ENCODE peak calls at places on chromosome 10, in six cellular contexts. H is GM23338, O is left lung, I is dorsolateral prefrontal cortex, S is mammary epithelial cell, P is fibroblast of lung. Z is an unnamed sample.

GRCh38 chr10:130040351-130040750 is 70.3 kb downstream of the C10orf143 start:
- DNase-seq in H (no peak), O (peak; percentile 66), I (no peak), S (no peak), P (no peak), Z (no peak)

GRCh38 chr10:69866688-69867461 is 65.2 kb downstream of the COL13A1 start:
- DNase-seq in H (peak; percentile 78), O (no peak), I (no peak), S (peak; percentile 78), P (peak; percentile 76), Z (no peak)

GRCh38 chr10:118173326-118173725 is 126.6 kb upstream of the RAB11FIP2 start:
- DNase-seq in H (no peak), O (no peak), I (no peak), S (no peak), P (no peak), Z (no peak)

GRCh38 chr10:130764651-130765050 is 546.9 kb downstream of the TCERG1L start:
- DNase-seq in H (no peak), O (peak; percentile 73), I (no peak), S (no peak), P (no peak), Z (no peak)

GRCh38 chr10:33776419-33776818 is 442.0 kb upstream of the NRP1 start:
- DNase-seq in H (no peak), O (no peak), I (no peak), S (no peak), P (no peak), Z (no peak)

GRCh38 chr10:112524637-112525036 is 77.6 kb downstream of the VTI1A start:
- DNase-seq in H (no peak), O (no peak), I (no peak), S (no peak), P (no peak), Z (no peak)

GRCh38 chr10:129884390-129884779 is 79.7 kb downstream of the EBF3 start:
- DNase-seq in H (no peak), O (peak; percentile 38), I (no peak), S (no peak), P (no peak), Z (no peak)

GRCh38 chr10:129689681-129690080 is 222.6 kb downstream of the MGMT start:
- DNase-seq in H (no peak), O (no peak), I (no peak), S (peak; percentile 68), P (no peak), Z (no peak)

GRCh38 chr10:104337985-104338735 is at the start of gene ITPRIP:
- DNase-seq in H (peak; percentile 74), O (peak; percentile 90), I (peak; percentile 69), S (peak; percentile 82), P (peak; percentile 92), Z (peak; percentile 62)

GRCh38 chr10:45160266-45160665 is 155.1 kb downstream of the OR13A1 start:
- DNase-seq in H (no peak), O (no peak), I (no peak), S (peak; percentile 96), P (peak; percentile 68), Z (no peak)

GRCh38 chr10:47336387-47337134 is 11.6 kb upstream of the RBP3 start:
- DNase-seq in H (no peak), O (peak; percentile 47), I (peak; percentile 15), S (no peak), P (peak; percentile 19), Z (no peak)

GRCh38 chr10:114893248-114893647 is 44.7 kb upstream of the TRUB1 start:
- DNase-seq in H (no peak), O (no peak), I (no peak), S (no peak), P (peak; percentile 11), Z (no peak)

GRCh38 chr10:49001861-49002675 is 62.4 kb upstream of the LRRC18 start:
- DNase-seq in H (no peak), O (no peak), I (no peak), S (no peak), P (no peak), Z (no peak)

GRCh38 chr10:118835682-118836326 is 81.0 kb upstream of the CACUL1 start:
- DNase-seq in H (no peak), O (no peak), I (no peak), S (peak; percentile 96), P (no peak), Z (no peak)

GRCh38 chr10:70898687-70899086 is 10.3 kb upstream of the PCBD1 start:
- DNase-seq in H (no peak), O (no peak), I (no peak), S (no peak), P (no peak), Z (no peak)

GRCh38 chr10:29736325-29737208 is 101.8 kb upstream of the SVIL start:
- DNase-seq in H (peak; percentile 72), O (peak; percentile 91), I (peak; percentile 45), S (peak; percentile 61), P (peak; percentile 59), Z (no peak)

GRCh38 chr10:99172130-99172738 is 63.4 kb downstream of the HPSE2 start:
- DNase-seq in H (peak; percentile 79), O (no peak), I (no peak), S (peak; percentile 29), P (peak; percentile 78), Z (no peak)

GRCh38 chr10:63120554-63120953 is 12.6 kb upstream of the NRBF2 start:
- DNase-seq in H (no peak), O (no peak), I (no peak), S (peak; percentile 38), P (peak; percentile 97), Z (no peak)

GRCh38 chr10:7908541-7909210 is 90.4 kb downstream of the TAF3 start:
- DNase-seq in H (no peak), O (no peak), I (no peak), S (no peak), P (no peak), Z (no peak)

GRCh38 chr10:102231357-102232318 is 5.5 kb downstream of the ELOVL3 start:
- DNase-seq in H (peak; percentile 85), O (peak; percentile 92), I (no peak), S (no peak), P (no peak), Z (peak; percentile 58)

GRCh38 chr10:132507467-132507955 is 30.1 kb upstream of the INPP5A start:
- DNase-seq in H (no peak), O (peak; percentile 18), I (peak; percentile 27), S (no peak), P (no peak), Z (no peak)

GRCh38 chr10:91088300-91089140 is 131.9 kb upstream of the PCGF5 start:
- DNase-seq in H (peak; percentile 23), O (no peak), I (no peak), S (peak; percentile 4), P (peak; percentile 41), Z (no peak)

GRCh38 chr10:101441539-101442455 is 87.8 kb downstream of the BTRC start:
- DNase-seq in H (peak; percentile 81), O (no peak), I (no peak), S (peak; percentile 67), P (peak; percentile 79), Z (no peak)

GRCh38 chr10:17265468-17265867 is 37.4 kb downstream of the VIM start:
- DNase-seq in H (no peak), O (no peak), I (no peak), S (peak; percentile 73), P (no peak), Z (no peak)

DNA sequence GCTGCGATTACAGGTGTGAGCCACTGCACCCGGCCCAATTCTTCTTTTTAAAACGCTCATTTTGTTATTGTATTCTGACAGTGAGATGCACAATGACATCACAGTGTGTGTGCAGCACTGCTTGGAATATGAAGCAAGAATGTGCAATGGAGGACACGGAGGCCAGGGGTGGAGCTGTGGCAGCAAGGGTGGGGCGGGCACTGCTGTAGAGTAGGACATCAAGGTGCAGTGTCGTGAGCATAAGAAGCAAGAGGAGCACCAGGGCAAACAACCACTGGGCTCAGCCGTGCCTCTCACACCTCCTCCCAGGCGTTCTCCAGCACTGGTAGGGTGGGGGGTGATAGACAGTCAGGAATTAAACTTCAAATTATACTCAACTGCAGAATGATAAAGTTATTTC is 26.8 kb upstream of the GRID1 start:
- DNase-seq in H (no peak), O (no peak), I (no peak), S (no peak), P (no peak), Z (no peak)
- H3K27ac ChIP-seq in H (no peak overlapping the region), O (no peak overlapping the region), I (no peak overlapping the region), S (no peak overlapping the region), P (no peak overlapping the region), Z (no peak overlapping the region)

DNA sequence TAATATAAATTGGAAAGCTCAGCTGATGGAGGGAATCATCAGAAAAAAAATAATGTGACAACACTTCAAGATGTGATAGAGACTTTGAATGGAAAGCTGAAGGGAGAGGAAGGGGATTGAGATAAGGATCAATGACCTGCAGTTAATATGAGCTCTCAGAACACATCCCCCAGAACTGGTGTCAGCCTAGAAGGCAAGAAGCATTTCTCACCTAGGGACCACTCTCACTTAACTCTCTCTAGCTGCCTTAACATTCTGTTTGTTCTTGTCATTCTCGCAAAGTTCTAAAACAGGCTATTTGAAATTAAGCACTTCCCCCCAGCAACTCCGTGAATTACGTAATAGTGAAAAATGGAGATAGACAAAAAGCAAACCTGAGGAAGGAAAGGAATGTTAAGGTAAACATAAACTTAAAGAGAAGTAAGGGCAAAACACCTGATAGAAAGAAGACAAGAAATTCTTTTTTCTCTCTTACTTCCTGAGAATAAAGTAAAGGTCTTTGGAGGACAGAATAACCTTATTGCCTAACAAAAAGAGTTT is 1.2 kb upstream of the MPP7 start:
- DNase-seq in H (no peak), O (no peak), I (no peak), S (no peak), P (no peak), Z (no peak)
- H3K4me3 ChIP-seq in H (peak overlapping the region; percentile 66), O (peak overlapping the region; percentile 82), I (no peak overlapping the region), S (no peak overlapping the region), P (no peak overlapping the region), Z (no peak overlapping the region)

GRCh38 chr10:3104251-3104918 is 37.0 kb downstream of the PFKP start:
- DNase-seq in H (no peak), O (no peak), I (peak; percentile 77), S (no peak), P (no peak), Z (no peak)

GRCh38 chr10:3103646-3104045 is 36.3 kb downstream of the PFKP start:
- DNase-seq in H (no peak), O (no peak), I (no peak), S (no peak), P (no peak), Z (no peak)

GRCh38 chr10:3105166-3105565 is 37.8 kb downstream of the PFKP start:
- DNase-seq in H (no peak), O (no peak), I (no peak), S (no peak), P (no peak), Z (no peak)

GRCh38 chr10:3100856-3101640 is 33.7 kb downstream of the PFKP start:
- DNase-seq in H (no peak), O (no peak), I (no peak), S (no peak), P (no peak), Z (no peak)

GRCh38 chr10:3102721-3103410 is 35.5 kb downstream of the PFKP start:
- DNase-seq in H (no peak), O (no peak), I (no peak), S (no peak), P (peak; percentile 49), Z (no peak)
- H3K27ac ChIP-seq in H (peak overlapping the region; percentile 90), O (no peak overlapping the region), I (no peak overlapping the region), S (no peak overlapping the region), P (peak overlapping the region; percentile 84), Z (no peak overlapping the region)

DNA sequence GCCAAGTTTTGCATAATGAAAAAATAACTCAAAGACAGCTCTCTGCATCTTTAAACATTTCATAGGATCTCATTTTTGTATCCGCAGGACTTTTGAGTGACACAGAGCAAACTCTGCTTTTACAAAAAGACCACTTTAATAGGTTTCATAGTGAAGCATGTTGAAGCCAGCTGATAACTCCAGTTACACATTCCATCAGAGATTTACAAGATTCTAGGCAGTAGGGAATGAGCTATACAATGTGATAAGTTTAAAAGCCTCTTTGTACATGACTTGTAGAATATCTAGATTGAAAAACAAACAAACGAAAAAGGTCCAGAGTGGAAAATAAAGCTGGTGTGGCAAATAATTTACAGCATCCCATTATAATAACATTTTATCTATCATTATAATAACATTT is 2.2 kb downstream of the PRKG1 start:
- DNase-seq in H (no peak), O (no peak), I (no peak), S (no peak), P (no peak), Z (no peak)
- H3K4me3 ChIP-seq in H (peak overlapping the region; percentile 74), O (no peak overlapping the region), I (peak overlapping the region; percentile 70), S (no peak overlapping the region), P (peak overlapping the region; percentile 84), Z (no peak overlapping the region)

Z was measured in effector memory CD4-positive, alpha-beta T cell.